ENCODE peak calls at places on chromosome 7, in four cellular contexts. W, J, U and X are unnamed samples.
A peak's percentile ranks its signal among the peaks of the same experiment; 100 is the strongest.

GRCh38 chr7:41656357-41656756 is 46.5 kb downstream of the INHBA start:
- DNase-seq in W (no peak), J (peak; percentile 54), U (no peak), X (no peak)

GRCh38 chr7:129951076-129952011 is 1.4 kb downstream of the UBE2H start:
- DNase-seq in U (no peak), J (peak; percentile 42), W (peak; percentile 30), X (no peak)

GRCh38 chr7:17436126-17436525 is 137.7 kb downstream of the AHR start:
- DNase-seq in W (no peak), J (no peak), U (no peak), X (no peak)

GRCh38 chr7:52161483-52161882 is 844.9 kb upstream of the COBL start:
- DNase-seq in W (no peak), J (no peak), U (no peak), X (no peak)

GRCh38 chr7:17105701-17106100 is 192.8 kb upstream of the AHR start:
- DNase-seq in J (peak; percentile 11), U (no peak), W (no peak), X (no peak)

GRCh38 chr7:84188811-84189405 is 5.7 kb downstream of the SEMA3A start:
- DNase-seq in J (peak; percentile 46), U (no peak), W (no peak), X (no peak)

GRCh38 chr7:85749715-85750453 is 563.0 kb upstream of the SEMA3D start:
- DNase-seq in W (no peak), U (no peak), J (no peak), X (no peak)

GRCh38 chr7:37235813-37236212 is 212.9 kb downstream of the ELMO1 start:
- DNase-seq in U (no peak), J (no peak), W (no peak), X (no peak)

GRCh38 chr7:101235050-101235449 is 2.6 kb downstream of the CLDN15 start:
- DNase-seq in W (no peak), J (peak; percentile 23), U (no peak), X (no peak)

GRCh38 chr7:151168787-151169162 is 1.3 kb upstream of the GBX1 start:
- DNase-seq in J (no peak), W (no peak), U (no peak), X (no peak)

GRCh38 chr7:63071920-63072319 is 926.7 kb upstream of the ZNF722 start:
- DNase-seq in U (no peak), J (no peak), W (no peak), X (no peak)
- H3K9me3 ChIP-seq in U (no peaks in the 10 kb centered on the region), J (no peaks in the 10 kb centered on the region), W (no peaks in the 10 kb centered on the region), X (no peaks in the 10 kb centered on the region)

GRCh38 chr7:158125091-158125490 is 462.5 kb downstream of the PTPRN2 start:
- DNase-seq in W (no peak), U (no peak), J (no peak), X (no peak)

GRCh38 chr7:158126661-158127060 is 461.0 kb downstream of the PTPRN2 start:
- DNase-seq in U (no peak), W (no peak), J (no peak), X (no peak)

GRCh38 chr7:158127241-158127640 is 460.4 kb downstream of the PTPRN2 start:
- DNase-seq in J (no peak), W (no peak), U (no peak), X (no peak)

GRCh38 chr7:158124671-158125079 is 462.9 kb downstream of the PTPRN2 start:
- DNase-seq in J (no peak), W (no peak), U (no peak), X (no peak)

DNA sequence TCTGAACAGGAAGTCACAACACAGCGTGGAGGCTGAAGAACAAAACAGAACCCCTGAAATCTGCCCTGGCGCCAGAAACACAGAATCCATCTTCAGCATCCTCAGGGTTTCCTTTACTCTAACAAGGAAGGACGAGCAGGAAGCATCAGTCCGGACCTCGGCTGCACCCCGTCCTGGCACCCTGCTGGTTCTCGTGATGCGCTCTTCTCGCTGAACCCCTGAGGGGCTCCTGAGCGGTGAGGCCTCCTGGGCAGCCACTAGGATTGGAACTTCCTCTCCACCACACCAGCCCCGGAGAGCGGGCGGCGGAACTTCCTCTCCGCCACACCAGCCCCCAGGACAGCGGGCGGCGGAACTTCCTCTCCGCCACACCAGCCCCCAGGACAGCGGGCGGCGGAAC is 461.9 kb downstream of the PTPRN2 start:
- DNase-seq in W (no peak), J (no peak), U (no peak), X (no peak)
- H3K9me3 ChIP-seq in W (no peaks in the 10 kb centered on the region), J (no peaks in the 10 kb centered on the region), U (no peaks in the 10 kb centered on the region), X (no peaks in the 10 kb centered on the region)

DNA sequence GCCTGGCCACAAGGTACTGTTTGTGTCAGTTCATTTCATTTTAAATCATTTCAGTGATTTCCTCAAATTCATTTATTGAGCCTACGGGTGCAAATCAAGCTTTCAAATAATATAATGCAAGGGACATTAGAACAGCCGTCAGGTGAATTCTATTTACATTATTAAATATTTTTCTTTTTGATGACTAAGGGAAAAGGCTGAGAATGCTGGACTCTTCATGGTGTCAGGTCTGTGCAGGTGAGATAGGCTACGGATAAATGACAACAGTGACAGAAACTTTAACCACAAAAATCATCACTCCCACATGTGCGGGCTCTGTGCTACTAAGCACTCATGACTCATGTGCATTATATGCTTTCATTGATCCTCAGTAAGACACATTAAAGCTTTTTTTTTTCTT is 149.2 kb upstream of the ZNF716 start:
- DNase-seq in W (no peak), J (no peak), U (no peak), X (no peak)
- H3K9me3 ChIP-seq in W (no peaks in the 10 kb centered on the region), J (no peaks in the 10 kb centered on the region), U (no peaks in the 10 kb centered on the region), X (peaks cover 3% of the 10 kb centered on the region)

GRCh38 chr7:64706625-64707292 is 40.8 kb downstream of the ZNF107 start:
- DNase-seq in U (no peak), J (no peak), W (no peak), X (no peak)
- H3K9me3 ChIP-seq in U (peaks cover 84% of the 10 kb centered on the region), J (peaks cover 24% of the 10 kb centered on the region), W (peaks cover 23% of the 10 kb centered on the region), X (peaks cover 46% of the 10 kb centered on the region)

GRCh38 chr7:53306846-53307245 is 271.4 kb downstream of the POM121L12 start:
- DNase-seq in J (no peak), W (no peak), U (no peak), X (no peak)
- H3K9me3 ChIP-seq in J (no peaks in the 10 kb centered on the region), W (no peaks in the 10 kb centered on the region), U (no peaks in the 10 kb centered on the region), X (no peaks in the 10 kb centered on the region)

GRCh38 chr7:157539521-157539920 is 202.7 kb downstream of the DNAJB6 start:
- DNase-seq in J (no peak), U (no peak), W (no peak), X (no peak)
- H3K9me3 ChIP-seq in J (no peaks in the 10 kb centered on the region), U (no peaks in the 10 kb centered on the region), W (no peaks in the 10 kb centered on the region), X (no peaks in the 10 kb centered on the region)

GRCh38 chr7:157832866-157833607 is 496.2 kb downstream of the DNAJB6 start:
- DNase-seq in J (no peak), U (no peak), W (no peak), X (no peak)
- H3K9me3 ChIP-seq in J (no peaks in the 10 kb centered on the region), U (no peaks in the 10 kb centered on the region), W (no peaks in the 10 kb centered on the region), X (no peaks in the 10 kb centered on the region)

GRCh38 chr7:155907450-155908177 is 95.4 kb upstream of the SHH start:
- DNase-seq in J (no peak), U (no peak), W (no peak), X (no peak)
- H3K9me3 ChIP-seq in J (no peaks in the 10 kb centered on the region), U (no peaks in the 10 kb centered on the region), W (no peaks in the 10 kb centered on the region), X (peaks cover 1% of the 10 kb centered on the region)